ENCODE peak calls at places on chromosomes 1 and 21, in ten cellular contexts. F is prostate gland, Q is sigmoid colon, H is HCT116, O is HL-60, U is SK-N-SH, C is stomach, D is GM23338, V is spleen, G is GM12878. E is an unnamed sample.

GRCh38 chr1:241990040-241990439 is 8.9 kb downstream of the MAP1LC3C start:
- DNase-seq in V (no peak), H (peak), Q (peak), O (no peak), G (no peak), U (peak), D (peak), F (no peak), C (peak), E (no peak)

GRCh38 chr1:179599623-179600249 is 8.1 kb downstream of the TDRD5 start:
- DNase-seq in O (peak), F (peak), Q (no peak), D (peak), G (no peak), U (no peak), H (peak), C (no peak), V (no peak), E (no peak)

GRCh38 chr1:229869225-229869624 is 197.8 kb upstream of the GALNT2 start:
- DNase-seq in U (no peak), Q (no peak), D (no peak), O (no peak), H (no peak), V (no peak), C (no peak), G (no peak), F (no peak), E (no peak)

GRCh38 chr1:84916897-84917296 is 23.9 kb upstream of the LPAR3 start:
- DNase-seq in F (no peak), H (no peak), G (no peak), Q (no peak), U (no peak), O (no peak), D (no peak), C (no peak), V (no peak), E (no peak)

GRCh38 chr1:230621290-230622022 is 20.8 kb upstream of the COG2 start:
- DNase-seq in U (no peak), G (no peak), D (no peak), F (no peak), O (no peak), Q (no peak), V (no peak), C (no peak), H (no peak), E (no peak)

GRCh38 chr1:69451196-69451595 is 116.5 kb upstream of the LRRC7 start:
- DNase-seq in U (no peak), C (no peak), F (no peak), Q (no peak), O (no peak), V (no peak), D (peak), H (no peak), G (no peak), E (no peak)

GRCh38 chr1:116820362-116820761 is 66.1 kb downstream of the CD2 start:
- DNase-seq in C (no peak), H (no peak), F (no peak), Q (no peak), G (no peak), D (no peak), V (no peak), U (no peak), O (no peak), E (no peak)

GRCh38 chr21:34836103-34836932 is 167.5 kb downstream of the CLIC6 start:
- DNase-seq in U (no peak), F (no peak), Q (peak), O (no peak), G (no peak), V (no peak), D (no peak), C (peak), H (peak), E (no peak)

GRCh38 chr21:39441502-39442475 is 3.8 kb downstream of the LCA5L start:
- DNase-seq in H (peak), C (no peak), U (peak), D (peak), O (peak), Q (no peak), F (no peak), G (no peak), V (no peak), E (no peak)

GRCh38 chr1:27542463-27543273 is 52.7 kb upstream of the WASF2 start:
- DNase-seq in H (peak), V (no peak), U (no peak), D (no peak), C (peak), O (no peak), Q (peak), F (peak), G (no peak), E (no peak)
- TF ChIP-seq POLR2AphosphoS5 in H (peak), V (peak), U (no peak), D (no peak), C (peak), O (no peak), Q (peak), F (no peak), G (no peak), E (no peak)

GRCh38 chr1:56578963-56579875 is at the start of gene PLPP3:
- DNase-seq in H (peak), O (peak), V (peak), G (no peak), Q (peak), C (peak), U (peak), F (peak), D (peak), E (no peak)

GRCh38 chr1:56575865-56576264 is 3.5 kb downstream of the PLPP3 start:
- DNase-seq in C (no peak), F (no peak), Q (no peak), O (no peak), H (no peak), U (no peak), V (no peak), G (no peak), D (no peak), E (no peak)

GRCh38 chr1:56578664-56578962 is 750 bp downstream of the PLPP3 start:
- DNase-seq in V (no peak), U (peak), G (no peak), O (no peak), Q (no peak), F (no peak), D (no peak), C (no peak), H (no peak), E (peak)

GRCh38 chr1:56576880-56577858 is 2.2 kb downstream of the PLPP3 start:
- DNase-seq in V (no peak), Q (no peak), O (no peak), G (no peak), H (peak), C (no peak), U (peak), F (no peak), D (peak), E (no peak)

DNA sequence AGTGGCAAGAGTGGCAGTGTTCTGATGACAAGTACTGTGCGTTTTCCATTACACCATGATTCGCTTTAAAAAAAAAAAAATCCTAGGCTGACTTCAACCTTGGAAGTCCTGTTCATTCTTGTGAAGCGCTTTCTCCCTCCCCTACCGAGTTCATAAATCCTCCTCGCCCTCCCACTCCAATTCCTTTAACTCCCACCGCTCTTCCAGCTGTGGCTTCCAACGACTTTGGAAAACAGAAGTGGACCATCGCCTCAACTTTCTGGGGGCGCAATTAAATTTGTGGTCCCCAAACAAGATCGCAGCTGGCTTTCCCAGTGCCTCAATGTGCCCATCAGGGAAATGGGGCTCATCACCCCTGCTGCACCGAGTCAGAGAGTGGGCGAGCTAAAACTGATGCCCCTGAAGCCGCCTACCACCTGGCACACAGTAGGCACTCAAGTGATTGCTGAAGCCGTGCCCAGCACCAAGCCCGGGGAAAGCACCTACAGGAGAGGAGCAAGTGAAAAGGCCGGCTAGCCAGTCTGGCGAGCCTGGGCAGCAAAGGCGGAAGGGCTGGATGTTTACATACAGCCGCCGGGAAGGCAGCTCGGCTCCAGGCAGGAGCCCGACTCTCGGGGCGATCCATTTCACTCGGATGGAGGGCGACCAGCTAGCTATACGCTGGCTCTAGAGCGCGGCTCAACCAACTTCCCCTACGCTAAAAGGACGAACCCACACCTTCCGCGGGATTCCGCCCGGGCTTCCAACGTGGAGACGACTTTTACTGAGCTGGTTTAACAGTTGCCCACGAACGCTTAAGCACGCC is 1.3 kb downstream of the PLPP3 start:
- DNase-seq in G (no peak), F (peak), U (peak), H (no peak), Q (peak), C (peak), O (peak), D (peak), V (peak), E (no peak)
- TF ChIP-seq POLR2AphosphoS5 in G (no peak), F (peak), U (no peak), H (no peak), Q (peak), C (no peak), O (no peak), D (no peak), V (peak), E (no peak)

GRCh38 chr1:226575436-226576390 is 27.1 kb downstream of the STUM start:
- DNase-seq in C (no peak), F (no peak), V (peak), H (no peak), D (no peak), G (no peak), U (peak), O (no peak), Q (peak), E (no peak)
- TF ChIP-seq POLR2AphosphoS5 in C (no peak), F (peak), V (no peak), H (no peak), D (no peak), G (no peak), U (no peak), O (no peak), Q (peak), E (no peak)

GRCh38 chr1:16904560-16905111 is 8.9 kb downstream of the RNU1-2 start:
- DNase-seq in C (peak), D (peak), U (peak), G (peak), Q (peak), V (peak), O (peak), F (peak), H (peak), E (peak)
- TF ChIP-seq POLR2AphosphoS5 in C (peak), D (peak), U (peak), G (no peak), Q (peak), V (peak), O (no peak), F (peak), H (no peak), E (no peak)

DNA sequence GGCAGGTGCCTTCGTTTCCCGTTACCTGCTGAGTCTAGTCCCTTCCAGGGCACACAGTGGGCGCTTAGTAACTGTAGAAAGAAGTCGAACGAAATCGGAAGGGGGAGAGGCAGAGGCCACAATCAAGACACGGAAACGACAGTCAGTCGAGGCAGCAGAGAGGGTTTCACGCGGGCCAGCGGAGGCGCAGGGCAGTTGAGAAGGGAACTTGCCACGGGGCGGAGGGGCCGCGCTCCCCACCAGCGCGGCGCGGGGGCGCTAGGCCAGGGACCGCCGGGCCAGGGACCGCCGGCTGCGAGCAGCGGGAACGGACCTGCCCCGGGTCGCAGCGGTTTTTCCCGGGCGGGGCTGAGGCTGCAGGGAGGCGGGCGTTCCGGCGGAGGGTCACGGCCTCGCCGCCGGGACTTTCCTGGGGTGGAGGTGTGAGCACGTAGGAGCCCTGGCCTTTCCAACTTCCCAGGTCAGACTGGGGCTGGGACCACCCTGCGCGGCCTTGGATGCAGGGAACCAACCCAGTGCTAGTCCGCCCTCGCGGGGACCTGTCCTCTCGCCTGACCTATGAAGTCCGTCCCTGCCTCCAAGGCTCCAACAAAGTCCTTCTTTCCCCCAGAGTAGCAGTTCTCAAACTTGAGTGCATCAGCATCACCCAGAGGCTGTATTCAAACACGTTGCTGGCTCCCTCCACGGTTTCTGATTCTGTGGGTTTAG is 150.1 kb upstream of the FGGY start:
- DNase-seq in H (no peak), Q (peak), F (no peak), C (peak), O (no peak), V (peak), D (peak), G (no peak), U (peak), E (peak)
- TF ChIP-seq POLR2AphosphoS5 in H (no peak), Q (no peak), F (no peak), C (no peak), O (no peak), V (peak), D (no peak), G (peak), U (no peak), E (no peak)